ENCODE peak calls at places on chromosomes 1 and 21, in four cellular contexts. R is GM10248, H is mammary epithelial cell, I is tibial artery. U is an unnamed sample.

GRCh38 chr1:32754282-32755097 is 51.9 kb upstream of the SYNC start:
- DNase-seq in R (peak), H (peak), I (no peak), U (peak)

GRCh38 chr1:184973308-184974085 is 811 bp downstream of the NIBAN1 start:
- DNase-seq in R (peak), H (peak), I (peak), U (peak)

GRCh38 chr1:186828612-186829542 is at the start of gene PLA2G4A:
- DNase-seq in R (peak), H (peak), I (peak), U (peak)

GRCh38 chr1:185311589-185312225 is 5.3 kb downstream of the IVNS1ABP start:
- DNase-seq in R (no peak), H (no peak), I (no peak), U (no peak)

GRCh38 chr1:35264035-35264434 is 4.5 kb upstream of the ZMYM4 start:
- DNase-seq in R (no peak), H (no peak), I (no peak), U (no peak)

GRCh38 chr1:3017440-3018050 is 3.7 kb upstream of the ACTRT2 start:
- DNase-seq in R (no peak), H (no peak), I (peak), U (no peak)

GRCh38 chr21:22516230-22516629 is 1518.0 kb downstream of the NCAM2 start:
- DNase-seq in R (no peak), H (no peak), I (no peak), U (no peak)

GRCh38 chr1:240602189-240602588 is 9.8 kb downstream of the GREM2 start:
- DNase-seq in R (no peak), H (no peak), I (no peak), U (no peak)

GRCh38 chr1:95850165-95850649 is 616.2 kb downstream of the RWDD3 start:
- DNase-seq in R (no peak), H (no peak), I (no peak), U (no peak)

GRCh38 chr21:39637197-39637970 is 24.6 kb downstream of the B3GALT5 start:
- DNase-seq in R (no peak), H (no peak), I (no peak), U (no peak)

GRCh38 chr1:64167176-64167575 is 36.2 kb upstream of the UBE2U start:
- DNase-seq in R (no peak), H (no peak), I (no peak), U (no peak)

GRCh38 chr1:4781646-4782045 is 127.2 kb downstream of the AJAP1 start:
- DNase-seq in R (no peak), H (no peak), I (no peak), U (no peak)

GRCh38 chr1:158422215-158422614 is 3.8 kb downstream of the OR10K2 start:
- DNase-seq in R (no peak), H (no peak), I (no peak), U (no peak)

GRCh38 chr1:158426137-158426536 is at the start of gene OR10K2:
- DNase-seq in R (no peak), H (no peak), I (no peak), U (no peak)

GRCh38 chr1:158425020-158425419 is 1.0 kb downstream of the OR10K2 start:
- DNase-seq in R (no peak), H (no peak), I (no peak), U (no peak)
- TF ChIP-seq CTCF in R (no peak), H (no peak), I (no peak), U (no peak)

GRCh38 chr1:47624531-47624930 is 186.7 kb downstream of the FOXD2 start:
- DNase-seq in R (no peak), H (peak), I (peak), U (peak)
- TF ChIP-seq CTCF in R (no peak), H (peak), I (no peak), U (no peak)

DNA sequence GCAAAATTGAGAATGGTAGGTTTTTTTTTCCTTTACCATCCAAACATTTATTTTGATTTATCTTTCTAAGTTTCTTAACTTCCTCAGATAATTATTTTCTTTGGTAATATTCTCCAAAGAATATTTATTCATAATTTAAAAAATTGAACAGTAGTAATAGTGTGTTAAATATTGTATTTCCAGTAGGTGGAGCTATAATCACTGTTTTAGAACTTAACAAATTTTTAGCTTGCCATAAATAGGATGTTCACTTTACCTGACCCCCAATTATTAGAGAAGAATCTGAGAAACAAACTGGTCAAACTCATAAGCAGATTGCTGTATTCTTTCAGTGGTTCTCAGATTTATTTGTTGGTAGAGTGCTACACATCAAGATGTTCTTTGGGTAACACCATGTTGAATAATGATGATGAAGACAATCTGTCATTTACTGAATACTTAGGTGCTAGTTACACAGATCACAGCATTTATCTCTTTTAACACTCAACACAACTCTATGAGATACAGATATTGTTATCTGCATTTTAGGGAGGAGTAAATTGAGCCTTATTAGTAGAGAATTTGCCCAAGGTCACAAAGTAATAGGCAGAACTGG is 82.4 kb upstream of the GPR88 start:
- DNase-seq in R (no peak), H (no peak), I (no peak), U (no peak)
- TF ChIP-seq CTCF in R (peak), H (peak), I (peak), U (peak)

GRCh38 chr1:200737647-200738296 is 921 bp upstream of the CAMSAP2 start:
- DNase-seq in R (no peak), H (no peak), I (no peak), U (no peak)

GRCh38 chr1:200738348-200738732 is 353 bp upstream of the CAMSAP2 start:
- DNase-seq in R (no peak), H (no peak), I (no peak), U (no peak)

GRCh38 chr1:200739499-200740290 is 1.0 kb downstream of the CAMSAP2 start:
- DNase-seq in R (no peak), H (peak), I (peak), U (no peak)

GRCh38 chr1:200740291-200741212 is 1.9 kb downstream of the CAMSAP2 start:
- DNase-seq in R (no peak), H (no peak), I (no peak), U (no peak)

DNA sequence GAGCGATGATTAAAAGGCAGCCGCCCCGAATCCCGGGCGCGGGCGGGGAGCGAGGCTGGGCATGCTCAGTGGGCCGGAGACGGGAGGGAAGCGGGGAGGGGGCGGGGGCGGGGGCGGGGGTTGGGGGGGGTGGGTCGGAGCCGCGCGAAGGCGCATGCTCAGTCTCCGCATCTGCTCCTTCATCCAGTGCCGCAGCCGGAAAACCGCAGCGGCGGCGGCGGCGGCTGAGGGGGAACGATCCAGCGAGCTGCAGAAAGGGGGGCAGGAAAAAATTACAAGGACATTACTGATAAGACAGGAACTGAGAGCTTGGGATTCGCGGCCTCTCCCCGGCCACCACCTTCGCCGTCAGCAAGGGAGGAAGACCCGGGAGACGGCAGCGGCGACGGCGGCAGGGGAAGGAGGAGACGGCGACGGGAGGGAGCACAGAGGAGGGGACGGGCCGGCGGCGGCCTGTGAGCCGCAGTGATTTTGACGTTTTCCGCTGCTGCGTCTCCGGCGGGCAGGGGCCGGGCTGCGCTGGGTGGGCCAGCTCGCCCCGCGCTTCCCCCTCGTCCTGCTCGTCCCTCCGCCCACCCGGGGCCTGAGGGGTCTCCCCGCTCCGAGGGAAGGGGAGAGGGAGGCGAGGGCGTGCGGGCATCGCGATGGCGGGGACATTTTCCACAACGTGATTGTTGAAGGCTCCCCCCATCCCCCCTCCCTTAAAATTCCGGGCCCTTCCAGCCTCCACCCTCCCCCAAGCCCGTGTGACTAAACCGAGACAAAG is at the start of gene CAMSAP2:
- DNase-seq in R (peak), H (peak), I (peak), U (peak)
- TF ChIP-seq CTCF in R (no peak), H (no peak), I (no peak), U (no peak)

DNA sequence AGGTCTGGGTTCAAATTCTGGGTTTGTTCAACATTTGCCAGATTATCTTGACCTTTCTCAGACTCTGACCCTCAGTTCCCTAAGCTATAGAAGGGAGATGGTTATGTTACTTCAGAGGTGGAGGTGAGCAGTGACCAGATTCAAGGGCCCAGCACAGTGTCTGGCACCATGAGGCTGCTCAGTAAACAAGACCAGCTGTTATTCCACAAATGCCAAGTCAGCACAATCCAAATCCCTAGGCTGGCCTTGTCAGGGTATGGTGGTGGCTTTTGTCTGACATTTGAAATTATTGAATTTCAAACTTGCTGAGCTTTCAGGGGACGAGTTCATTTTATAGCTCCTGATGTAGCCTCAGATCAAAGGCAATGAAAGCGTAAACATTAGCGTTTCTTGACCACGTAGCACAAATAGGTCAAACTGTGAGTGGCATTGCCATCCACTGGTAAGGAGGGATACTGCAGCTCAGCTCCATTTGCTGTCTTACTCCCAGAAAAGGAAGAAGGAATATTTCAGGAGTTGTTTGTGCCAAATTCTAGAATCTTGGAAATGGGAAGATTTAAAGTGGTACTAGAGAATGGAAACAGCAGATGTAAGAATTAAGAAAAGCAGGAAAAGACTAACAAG is 94.3 kb upstream of the EDN2 start:
- DNase-seq in R (no peak), H (no peak), I (no peak), U (no peak)
- TF ChIP-seq CTCF in R (peak), H (peak), I (peak), U (peak)